ENCODE peak calls at places on chromosomes 2 and 18, in ten cellular contexts. E is transverse colon; G is neural crest cell; M is dorsolateral prefrontal cortex; K is GM06990; U is CD8-positive, alpha-beta T cell; C is lower lobe of right lung; Q is right atrium auricular region; A is Caco-2; N is PC-3. V is an unnamed sample.

GRCh38 chr2:109481196-109481555 is 132.6 kb downstream of the SEPTIN10 start:
- DNase-seq in E (peak; percentile 77), G (no peak), M (no peak), K (no peak), U (no peak), C (peak; percentile 56), Q (no peak), A (no peak), N (peak; percentile 91), V (no peak)

GRCh38 chr18:79798999-79799370 is 1.2 kb downstream of the KCNG2 start:
- DNase-seq in E (no peak), G (no peak), M (no peak), K (no peak), U (no peak), C (no peak), Q (no peak), A (no peak), N (no peak), V (no peak)

GRCh38 chr2:144409241-144409640 is 110.7 kb downstream of the ZEB2 start:
- DNase-seq in E (no peak), G (no peak), M (no peak), K (no peak), U (no peak), C (no peak), Q (no peak), A (no peak), N (no peak), V (no peak)

GRCh38 chr2:45851111-45851510 is 199.6 kb downstream of the PRKCE start:
- DNase-seq in E (no peak), G (no peak), M (no peak), K (no peak), U (no peak), C (no peak), Q (no peak), A (no peak), N (peak; percentile 59), V (no peak)

GRCh38 chr2:216023055-216023648 is 9.8 kb upstream of the MREG start:
- DNase-seq in E (peak; percentile 46), G (peak; percentile 36), M (no peak), K (no peak), U (peak; percentile 40), C (no peak), Q (no peak), A (peak; percentile 63), N (peak; percentile 74), V (peak; percentile 56)

GRCh38 chr2:28748176-28748575 is 3.5 kb upstream of the PPP1CB start:
- DNase-seq in E (no peak), G (no peak), M (no peak), K (no peak), U (no peak), C (no peak), Q (no peak), A (no peak), N (no peak), V (no peak)

GRCh38 chr2:8580316-8581047 is 101.4 kb upstream of the ID2 start:
- DNase-seq in E (no peak), G (no peak), M (no peak), K (no peak), U (no peak), C (no peak), Q (peak; percentile 47), A (no peak), N (no peak), V (no peak)

GRCh38 chr18:62287753-62288668 is 37.1 kb upstream of the TNFRSF11A start:
- DNase-seq in E (no peak), G (no peak), M (no peak), K (peak; percentile 16), U (no peak), C (no peak), Q (no peak), A (no peak), N (no peak), V (no peak)

GRCh38 chr2:26088038-26088643 is 54.3 kb downstream of the RAB10 start:
- DNase-seq in E (no peak), G (no peak), M (no peak), K (no peak), U (no peak), C (no peak), Q (no peak), A (no peak), N (peak; percentile 56), V (peak; percentile 10)

GRCh38 chr2:217468042-217468441 is 534.8 kb downstream of the TNS1 start:
- DNase-seq in E (no peak), G (no peak), M (no peak), K (no peak), U (no peak), C (no peak), Q (no peak), A (no peak), N (no peak), V (no peak)

DNA sequence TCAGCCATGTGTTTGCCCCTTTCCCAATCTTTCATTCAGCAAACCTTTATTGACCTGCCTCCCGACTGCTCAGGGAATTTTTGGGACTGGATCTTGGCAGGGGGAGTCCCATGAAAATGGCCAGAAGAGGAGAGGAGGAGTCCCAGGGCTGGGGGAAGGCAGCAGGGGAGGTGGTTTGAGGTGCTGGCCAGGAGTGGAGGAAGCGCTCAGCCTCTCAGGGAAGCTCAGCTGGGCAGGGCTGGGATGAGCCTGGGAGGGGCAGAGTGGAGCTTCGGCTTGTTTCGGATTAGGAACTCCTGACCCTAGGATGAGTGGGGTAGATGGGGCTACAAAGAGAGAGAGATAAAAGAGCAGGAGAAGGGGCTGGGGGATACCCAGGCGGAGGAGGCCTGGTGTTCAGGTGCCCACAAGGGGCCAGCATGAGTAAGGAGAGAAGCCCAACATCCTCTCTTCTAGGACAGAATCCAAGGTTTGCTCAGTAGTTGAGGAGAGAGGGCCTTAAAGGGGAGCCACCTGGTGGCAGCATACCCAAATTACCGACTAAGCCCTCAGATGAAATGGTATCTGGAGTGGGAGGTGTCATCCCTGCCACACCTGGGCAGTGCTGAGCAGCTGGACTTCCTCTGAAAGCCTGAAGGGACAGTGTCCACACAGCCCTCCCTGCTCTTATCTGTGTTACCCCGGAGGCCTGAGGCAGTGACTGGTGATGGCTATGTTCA is 91.1 kb downstream of the INHBB start:
- DNase-seq in E (no peak), G (no peak), M (no peak), K (no peak), U (no peak), C (no peak), Q (no peak), A (peak; percentile 89), N (peak; percentile 92), V (peak; percentile 46)
- TF ChIP-seq CTCF in E (no peak), G (peak; percentile 55), M (no peak), K (peak; percentile 58), U (no peak), C (peak; percentile 33), Q (no peak), A (peak; percentile 89), N (peak; percentile 88), V (peak; percentile 65)

DNA sequence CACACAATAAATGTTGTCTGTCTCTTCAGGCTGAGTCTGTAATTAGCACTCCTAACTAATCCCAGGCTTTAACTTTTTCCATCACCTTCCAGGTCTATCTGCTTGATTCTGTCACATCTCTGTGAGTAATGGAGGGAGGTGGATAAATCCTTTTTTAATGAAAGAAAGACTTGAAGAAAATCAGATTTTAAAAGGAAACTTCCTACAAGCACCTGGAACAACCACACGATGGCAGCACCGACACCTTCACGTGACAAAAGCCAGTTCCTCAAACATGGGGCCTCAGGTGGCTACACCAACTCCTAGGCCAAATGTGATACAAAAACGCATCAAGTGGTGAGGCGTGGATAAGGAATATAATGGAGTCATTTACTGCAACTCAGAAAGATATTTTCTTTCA is 41.8 kb downstream of the TGFBRAP1 start:
- DNase-seq in E (peak; percentile 25), G (peak; percentile 22), M (no peak), K (no peak), U (peak; percentile 24), C (no peak), Q (no peak), A (no peak), N (peak; percentile 47), V (peak; percentile 37)
- TF ChIP-seq CTCF in E (peak; percentile 35), G (peak; percentile 61), M (peak; percentile 38), K (peak; percentile 40), U (peak; percentile 36), C (peak; percentile 34), Q (no peak), A (no peak), N (peak; percentile 61), V (peak; percentile 66)

GRCh38 chr2:191569025-191569424 is 108.9 kb upstream of the NABP1 start:
- DNase-seq in E (no peak), G (no peak), M (no peak), K (no peak), U (no peak), C (no peak), Q (no peak), A (no peak), N (peak; percentile 33), V (no peak)
- TF ChIP-seq CTCF in E (no peak), G (no peak), M (no peak), K (no peak), U (no peak), C (no peak), Q (no peak), A (no peak), N (peak; percentile 24), V (no peak)

GRCh38 chr2:40844353-40845277 is 392.7 kb upstream of the SLC8A1 start:
- DNase-seq in E (no peak), G (no peak), M (no peak), K (no peak), U (no peak), C (no peak), Q (no peak), A (peak; percentile 41), N (peak; percentile 92), V (no peak)
- TF ChIP-seq CTCF in E (no peak), G (no peak), M (no peak), K (peak; percentile 23), U (no peak), C (peak; percentile 22), Q (no peak), A (peak; percentile 23), N (peak; percentile 82), V (peak; percentile 19)

DNA sequence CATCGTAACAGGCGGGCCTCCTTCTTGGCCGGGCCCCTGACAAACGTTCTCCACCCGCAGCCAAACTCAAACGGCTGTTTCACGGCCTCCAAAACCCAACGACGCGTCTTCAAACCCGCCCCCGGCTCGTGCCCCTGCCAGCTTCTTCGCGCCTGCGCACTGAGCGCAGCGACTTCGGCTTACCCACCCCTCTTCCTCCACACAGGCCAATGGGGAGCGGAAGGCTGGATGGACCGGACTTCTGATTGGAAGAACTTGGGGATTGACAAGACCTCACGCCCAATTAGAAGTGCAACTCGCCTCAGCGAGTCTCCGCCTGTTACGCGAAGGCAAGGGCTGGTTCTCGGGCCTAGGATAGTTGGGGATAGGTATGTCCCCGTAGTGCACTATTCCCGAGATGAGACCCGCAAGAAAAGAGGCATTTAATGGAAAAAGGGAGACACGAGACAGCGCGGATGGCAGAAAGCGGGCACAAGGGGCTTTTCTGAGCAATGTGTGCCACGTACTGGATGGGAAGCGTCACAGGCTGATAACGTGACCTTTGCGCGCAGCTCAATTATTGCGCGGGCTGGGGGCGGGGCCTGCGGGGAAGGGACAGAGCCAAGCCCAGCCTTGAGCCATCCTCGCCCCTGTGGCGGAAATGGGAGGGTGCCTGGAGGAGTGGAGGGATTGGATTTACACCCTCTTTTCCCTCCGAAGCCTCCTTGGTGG is at the start of gene LAPTM4A:
- DNase-seq in E (peak; percentile 98), G (peak; percentile 94), M (peak; percentile 99), K (peak; percentile 96), U (peak; percentile 99), C (peak; percentile 99), Q (peak; percentile 100), A (peak; percentile 100), N (peak; percentile 99), V (peak; percentile 96)
- TF ChIP-seq CTCF in E (peak; percentile 21), G (peak; percentile 36), M (peak; percentile 44), K (no peak), U (no peak), C (peak; percentile 21), Q (no peak), A (no peak), N (no peak), V (no peak)